ENCODE peak calls at places on chromosomes 1 and 21, in five cellular contexts. One of them, this sample, is unnamed.

GRCh38 chr1:4485398-4485797 is 169.0 kb upstream of the AJAP1 start:
- DNase-seq in K562: no peak
- DNase-seq in A549: no peak
- DNase-seq in H1: no peak
- DNase-seq in HepG2: no peak
- DNase-seq in this sample: no peak

GRCh38 chr1:231557898-231558710 is 29.6 kb downstream of the TSNAX start:
- DNase-seq in K562: no peak
- DNase-seq in A549: no peak
- DNase-seq in H1: no peak
- DNase-seq in HepG2: no peak
- DNase-seq in this sample: no peak

GRCh38 chr1:110165761-110166231 is 15.5 kb downstream of the SLC6A17 start:
- DNase-seq in K562: no peak
- DNase-seq in A549: no peak
- DNase-seq in H1: no peak
- DNase-seq in HepG2: no peak
- DNase-seq in this sample: no peak

GRCh38 chr1:98323396-98323795 is 338.1 kb upstream of the SNX7 start:
- DNase-seq in K562: no peak
- DNase-seq in A549: peak; percentile 78
- DNase-seq in H1: no peak
- DNase-seq in HepG2: no peak
- DNase-seq in this sample: no peak

GRCh38 chr1:184387069-184387870 is 441 bp downstream of the C1orf21 start:
- DNase-seq in K562: no peak
- DNase-seq in A549: peak; percentile 13
- DNase-seq in H1: no peak
- DNase-seq in HepG2: no peak
- DNase-seq in this sample: peak; percentile 47

GRCh38 chr1:220734571-220735326 is 13.4 kb upstream of the MTARC2 start:
- DNase-seq in K562: no peak
- DNase-seq in A549: peak; percentile 74
- DNase-seq in H1: no peak
- DNase-seq in HepG2: peak; percentile 86
- DNase-seq in this sample: no peak

GRCh38 chr21:41758550-41758949 is 8.3 kb downstream of the RIPK4 start:
- DNase-seq in K562: no peak
- DNase-seq in A549: peak; percentile 51
- DNase-seq in H1: no peak
- DNase-seq in HepG2: no peak
- DNase-seq in this sample: no peak

GRCh38 chr1:165827199-165828102 is at the start of gene UCK2:
- DNase-seq in K562: peak; percentile 92
- DNase-seq in A549: peak; percentile 87
- DNase-seq in H1: peak; percentile 56
- DNase-seq in HepG2: peak; percentile 71
- DNase-seq in this sample: peak; percentile 84

GRCh38 chr1:46183926-46184557 is 7.8 kb upstream of the P3R3URF start:
- DNase-seq in K562: no peak
- DNase-seq in A549: no peak
- DNase-seq in H1: no peak
- DNase-seq in HepG2: no peak
- DNase-seq in this sample: no peak

GRCh38 chr1:151047591-151047924 is at the start of gene C1orf56:
- DNase-seq in K562: peak; percentile 68
- DNase-seq in A549: peak; percentile 76
- DNase-seq in H1: no peak
- DNase-seq in HepG2: peak; percentile 43
- DNase-seq in this sample: peak; percentile 70
- TF ChIP-seq JUN in K562: no peak
- TF ChIP-seq JUN in A549: peak; percentile 53
- TF ChIP-seq JUN in H1: no peak
- TF ChIP-seq JUN in HepG2: no peak
- TF ChIP-seq JUN in this sample: no peak

GRCh38 chr1:188463919-188464318 is 1635.2 kb downstream of the PLA2G4A start:
- DNase-seq in K562: no peak
- DNase-seq in A549: peak; percentile 7
- DNase-seq in H1: no peak
- DNase-seq in HepG2: no peak
- DNase-seq in this sample: no peak
- TF ChIP-seq USF2 in K562: no peak
- TF ChIP-seq USF2 in A549: no peak
- TF ChIP-seq USF2 in H1: no peak
- TF ChIP-seq USF2 in HepG2: no peak
- TF ChIP-seq USF2 in this sample: no peak

GRCh38 chr1:25561426-25562100 is 18.2 kb downstream of the LDLRAP1 start:
- DNase-seq in K562: no peak
- DNase-seq in A549: no peak
- DNase-seq in H1: no peak
- DNase-seq in HepG2: no peak
- DNase-seq in this sample: no peak

GRCh38 chr1:25563330-25564215 is 20.2 kb downstream of the LDLRAP1 start:
- DNase-seq in K562: no peak
- DNase-seq in A549: no peak
- DNase-seq in H1: no peak
- DNase-seq in HepG2: no peak
- DNase-seq in this sample: no peak

GRCh38 chr1:25562928-25563283 is 19.5 kb downstream of the LDLRAP1 start:
- DNase-seq in K562: no peak
- DNase-seq in A549: no peak
- DNase-seq in H1: no peak
- DNase-seq in HepG2: no peak
- DNase-seq in this sample: no peak

GRCh38 chr1:25560788-25561187 is 17.4 kb downstream of the LDLRAP1 start:
- DNase-seq in K562: no peak
- DNase-seq in A549: no peak
- DNase-seq in H1: no peak
- DNase-seq in HepG2: no peak
- DNase-seq in this sample: no peak

GRCh38 chr1:25562101-25562927 is 18.9 kb downstream of the LDLRAP1 start:
- DNase-seq in K562: peak; percentile 51
- DNase-seq in A549: no peak
- DNase-seq in H1: no peak
- DNase-seq in HepG2: peak; percentile 31
- DNase-seq in this sample: no peak
- TF ChIP-seq JUN in K562: no peak
- TF ChIP-seq JUN in A549: no peak
- TF ChIP-seq JUN in H1: no peak
- TF ChIP-seq JUN in HepG2: no peak
- TF ChIP-seq JUN in this sample: no peak

GRCh38 chr1:156086256-156086662 is 4.0 kb upstream of the MEX3A start:
- DNase-seq in K562: no peak
- DNase-seq in A549: peak; percentile 67
- DNase-seq in H1: no peak
- DNase-seq in HepG2: peak; percentile 99
- DNase-seq in this sample: no peak
- TF ChIP-seq USF2 in K562: no peak
- TF ChIP-seq USF2 in A549: no peak
- TF ChIP-seq USF2 in H1: no peak
- TF ChIP-seq USF2 in HepG2: no peak
- TF ChIP-seq USF2 in this sample: no peak

DNA sequence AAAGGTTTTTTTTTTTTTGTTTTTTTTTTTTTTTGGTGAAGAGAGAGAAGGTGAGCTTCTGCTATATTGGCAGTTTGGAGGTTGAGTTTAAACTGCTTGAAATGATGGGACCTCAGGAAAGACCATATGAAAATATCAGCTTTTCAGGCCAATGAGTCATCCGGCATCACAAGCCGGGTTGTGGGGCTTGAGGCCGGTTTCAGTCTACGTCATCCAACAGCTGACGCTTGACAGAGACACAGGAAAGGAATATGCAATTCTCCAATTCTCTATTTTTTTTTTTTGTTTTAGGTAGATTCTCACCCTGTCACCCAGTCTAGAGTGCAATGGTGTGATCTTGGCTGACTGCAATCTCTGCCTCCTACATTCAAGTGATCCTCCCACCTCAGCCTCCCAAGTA is 52.4 kb downstream of the KCNJ6 start:
- DNase-seq in K562: peak; percentile 11
- DNase-seq in A549: no peak
- DNase-seq in H1: no peak
- DNase-seq in HepG2: no peak
- DNase-seq in this sample: no peak
- TF ChIP-seq JUN in K562: no peak
- TF ChIP-seq JUN in A549: no peak
- TF ChIP-seq JUN in H1: no peak
- TF ChIP-seq JUN in HepG2: no peak
- TF ChIP-seq JUN in this sample: no peak

GRCh38 chr1:106047210-106047609 is 1009.3 kb upstream of the PRMT6 start:
- DNase-seq in K562: no peak
- DNase-seq in A549: no peak
- DNase-seq in H1: no peak
- DNase-seq in HepG2: no peak
- DNase-seq in this sample: no peak

DNA sequence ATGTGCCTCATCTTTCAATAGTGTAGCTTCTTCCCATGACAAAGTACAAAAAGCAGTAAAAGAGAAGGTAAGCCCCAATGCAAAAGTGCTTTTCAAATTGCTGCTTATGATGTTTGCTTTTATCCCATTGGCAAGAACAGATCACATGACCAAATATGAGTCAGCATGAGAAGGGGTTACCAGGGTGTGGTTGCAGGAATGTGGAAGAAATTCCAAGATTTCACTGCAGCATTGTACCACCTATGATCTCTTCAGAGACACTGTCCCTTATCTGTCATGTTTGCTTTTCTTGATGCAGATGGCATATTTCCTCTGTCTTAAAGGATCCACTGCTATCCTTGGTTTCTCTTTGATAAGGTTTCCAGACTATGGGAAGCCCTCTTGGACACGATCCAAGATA is 1006.9 kb upstream of the PRMT6 start:
- DNase-seq in K562: no peak
- DNase-seq in A549: no peak
- DNase-seq in H1: no peak
- DNase-seq in HepG2: no peak
- DNase-seq in this sample: no peak
- TF ChIP-seq USF2 in K562: no peak
- TF ChIP-seq USF2 in A549: no peak
- TF ChIP-seq USF2 in H1: no peak
- TF ChIP-seq USF2 in HepG2: no peak
- TF ChIP-seq USF2 in this sample: no peak

GRCh38 chr1:171799166-171799565 is 17.7 kb downstream of the METTL13 start:
- DNase-seq in K562: no peak
- DNase-seq in A549: no peak
- DNase-seq in H1: no peak
- DNase-seq in HepG2: no peak
- DNase-seq in this sample: no peak
- TF ChIP-seq JUN in K562: no peak
- TF ChIP-seq JUN in A549: no peak
- TF ChIP-seq JUN in H1: no peak
- TF ChIP-seq JUN in HepG2: no peak
- TF ChIP-seq JUN in this sample: no peak

DNA sequence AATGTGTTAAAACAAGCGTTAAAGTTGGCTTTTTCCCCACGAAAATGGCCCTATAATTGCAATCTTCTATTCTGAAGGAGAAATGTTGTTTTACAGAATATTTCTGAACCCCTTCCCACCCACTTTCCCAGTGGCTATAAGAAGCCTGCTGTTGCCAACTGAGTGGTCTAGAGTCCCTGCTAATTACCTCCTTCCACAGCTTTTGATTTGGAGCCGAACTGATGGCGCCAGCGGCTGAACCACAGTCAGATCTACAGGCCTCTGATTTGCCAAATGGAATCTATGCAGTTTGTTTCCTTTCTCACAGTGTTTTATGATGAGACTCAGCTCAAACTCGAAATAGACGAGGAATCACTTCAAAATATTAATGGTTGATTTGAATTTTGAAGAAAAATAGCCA is 76.0 kb upstream of the C1orf105 start:
- DNase-seq in K562: no peak
- DNase-seq in A549: no peak
- DNase-seq in H1: no peak
- DNase-seq in HepG2: no peak
- DNase-seq in this sample: no peak
- TF ChIP-seq USF2 in K562: no peak
- TF ChIP-seq USF2 in A549: no peak
- TF ChIP-seq USF2 in H1: no peak
- TF ChIP-seq USF2 in HepG2: no peak
- TF ChIP-seq USF2 in this sample: no peak

This sample was measured in WTC11.